ENCODE peak calls at places on chromosome 22, in four cellular contexts. One of them, this sample, is unnamed.

GRCh38 chr22:36327922-36328551 is 59.7 kb downstream of the MYH9 start:
- DNase-seq in adrenal gland: peak; percentile 73
- DNase-seq in A549: no peak
- DNase-seq in heart left ventricle: no peak
- DNase-seq in this sample: peak; percentile 69

GRCh38 chr22:33853200-33854097 is 66.8 kb downstream of the LARGE1 start:
- DNase-seq in A549: peak; percentile 39
- DNase-seq in heart left ventricle: no peak
- DNase-seq in adrenal gland: peak; percentile 89
- DNase-seq in this sample: peak; percentile 67

GRCh38 chr22:38513063-38513462 is 7.0 kb upstream of the DDX17 start:
- DNase-seq in heart left ventricle: no peak
- DNase-seq in adrenal gland: no peak
- DNase-seq in A549: no peak
- DNase-seq in this sample: no peak

GRCh38 chr22:44151661-44152060 is 29.1 kb upstream of the PARVG start:
- DNase-seq in adrenal gland: no peak
- DNase-seq in heart left ventricle: no peak
- DNase-seq in A549: no peak
- DNase-seq in this sample: no peak

GRCh38 chr22:46736705-46737104 is 1.3 kb downstream of the CERK start:
- DNase-seq in heart left ventricle: no peak
- DNase-seq in A549: no peak
- DNase-seq in adrenal gland: no peak
- DNase-seq in this sample: no peak

GRCh38 chr22:43002198-43002577 is 12.8 kb downstream of the PACSIN2 start:
- DNase-seq in adrenal gland: no peak
- DNase-seq in heart left ventricle: no peak
- DNase-seq in A549: no peak
- DNase-seq in this sample: peak; percentile 79

GRCh38 chr22:28137036-28137435 is 218.0 kb upstream of the PITPNB start:
- DNase-seq in A549: no peak
- DNase-seq in heart left ventricle: no peak
- DNase-seq in adrenal gland: no peak
- DNase-seq in this sample: no peak

GRCh38 chr22:46351767-46352166 is 16.3 kb downstream of the TRMU start:
- DNase-seq in heart left ventricle: peak; percentile 55
- DNase-seq in A549: no peak
- DNase-seq in adrenal gland: no peak
- DNase-seq in this sample: no peak

GRCh38 chr22:24230911-24231656 is 13.8 kb downstream of the GGT5 start:
- DNase-seq in heart left ventricle: peak; percentile 76
- DNase-seq in adrenal gland: peak; percentile 41
- DNase-seq in A549: no peak
- DNase-seq in this sample: peak; percentile 36

GRCh38 chr22:36552300-36552699 is 23.3 kb upstream of the EIF3D start:
- DNase-seq in heart left ventricle: no peak
- DNase-seq in adrenal gland: no peak
- DNase-seq in A549: no peak
- DNase-seq in this sample: no peak

GRCh38 chr22:46507451-46508390 is 29.7 kb downstream of the CELSR1 start:
- DNase-seq in adrenal gland: no peak
- DNase-seq in A549: no peak
- DNase-seq in heart left ventricle: no peak
- DNase-seq in this sample: no peak

GRCh38 chr22:36546092-36546804 is 17.3 kb upstream of the EIF3D start:
- DNase-seq in adrenal gland: peak; percentile 48
- DNase-seq in A549: peak; percentile 67
- DNase-seq in heart left ventricle: no peak
- DNase-seq in this sample: peak; percentile 70

GRCh38 chr22:36197065-36197440 is 4.6 kb downstream of the APOL4 start:
- DNase-seq in adrenal gland: peak; percentile 43
- DNase-seq in A549: no peak
- DNase-seq in heart left ventricle: no peak
- DNase-seq in this sample: peak; percentile 58

GRCh38 chr22:23550049-23550650 is 29.9 kb downstream of the IGLL1 start:
- DNase-seq in heart left ventricle: no peak
- DNase-seq in A549: no peak
- DNase-seq in adrenal gland: no peak
- DNase-seq in this sample: no peak

GRCh38 chr22:37808294-37808657 is 542 bp downstream of the GCAT start:
- DNase-seq in A549: no peak
- DNase-seq in adrenal gland: no peak
- DNase-seq in heart left ventricle: no peak
- DNase-seq in this sample: no peak

GRCh38 chr22:42716221-42716620 is 4.4 kb downstream of the A4GALT start:
- DNase-seq in heart left ventricle: no peak
- DNase-seq in adrenal gland: no peak
- DNase-seq in A549: no peak
- DNase-seq in this sample: no peak

GRCh38 chr22:35739076-35739475 is 21.4 kb downstream of the APOL5 start:
- DNase-seq in A549: no peak
- DNase-seq in adrenal gland: no peak
- DNase-seq in heart left ventricle: no peak
- DNase-seq in this sample: no peak

GRCh38 chr22:46537946-46538815 is 761 bp upstream of the CELSR1 start:
- DNase-seq in heart left ventricle: no peak
- DNase-seq in A549: peak; percentile 46
- DNase-seq in adrenal gland: no peak
- DNase-seq in this sample: peak; percentile 45

GRCh38 chr22:43148581-43148980 is 2.8 kb upstream of the TSPO start:
- DNase-seq in adrenal gland: no peak
- DNase-seq in heart left ventricle: peak; percentile 77
- DNase-seq in A549: no peak
- DNase-seq in this sample: no peak

GRCh38 chr22:24683671-24684070 is 80.7 kb downstream of the GGT1 start:
- DNase-seq in heart left ventricle: no peak
- DNase-seq in adrenal gland: no peak
- DNase-seq in A549: no peak
- DNase-seq in this sample: no peak

GRCh38 chr22:33919591-33920501 is at the start of gene LARGE1:
- DNase-seq in adrenal gland: peak; percentile 46
- DNase-seq in A549: peak; percentile 11
- DNase-seq in heart left ventricle: peak; percentile 72
- DNase-seq in this sample: peak; percentile 47

GRCh38 chr22:29370556-29370955 is 17.8 kb downstream of the AP1B1 start:
- DNase-seq in heart left ventricle: no peak
- DNase-seq in adrenal gland: no peak
- DNase-seq in A549: no peak
- DNase-seq in this sample: no peak

GRCh38 chr22:44623771-44624510 is 78.1 kb upstream of the PRR5 start:
- DNase-seq in A549: peak; percentile 30
- DNase-seq in heart left ventricle: no peak
- DNase-seq in adrenal gland: no peak
- DNase-seq in this sample: peak; percentile 61

GRCh38 chr22:25019427-25020184 is 67.1 kb downstream of the KIAA1671 start:
- DNase-seq in adrenal gland: no peak
- DNase-seq in heart left ventricle: no peak
- DNase-seq in A549: no peak
- DNase-seq in this sample: no peak

GRCh38 chr22:37623075-37624016 is 14.7 kb downstream of the GGA1 start:
- DNase-seq in A549: peak; percentile 57
- DNase-seq in heart left ventricle: peak; percentile 84
- DNase-seq in adrenal gland: peak; percentile 68
- DNase-seq in this sample: peak; percentile 78

GRCh38 chr22:22713416-22713815 is 69.0 kb downstream of the GGTLC2 start:
- DNase-seq in adrenal gland: no peak
- DNase-seq in heart left ventricle: no peak
- DNase-seq in A549: no peak
- DNase-seq in this sample: no peak

GRCh38 chr22:40855960-40856512 is 403 bp downstream of the ST13 start:
- DNase-seq in adrenal gland: peak; percentile 39
- DNase-seq in heart left ventricle: no peak
- DNase-seq in A549: no peak
- DNase-seq in this sample: peak; percentile 45

GRCh38 chr22:24763872-24764485 is 10.5 kb downstream of the PIWIL3 start:
- DNase-seq in A549: no peak
- DNase-seq in heart left ventricle: no peak
- DNase-seq in adrenal gland: no peak
- DNase-seq in this sample: no peak

GRCh38 chr22:26464312-26464711 is 19.3 kb downstream of the HPS4 start:
- DNase-seq in adrenal gland: peak; percentile 8
- DNase-seq in A549: no peak
- DNase-seq in heart left ventricle: no peak
- DNase-seq in this sample: peak; percentile 48

GRCh38 chr22:29621761-29622526 is 18.5 kb downstream of the NF2 start:
- DNase-seq in A549: peak; percentile 69
- DNase-seq in adrenal gland: peak; percentile 32
- DNase-seq in heart left ventricle: no peak
- DNase-seq in this sample: peak; percentile 81

GRCh38 chr22:37485006-37485713 is 1.0 kb downstream of the MFNG start:
- DNase-seq in heart left ventricle: no peak
- DNase-seq in adrenal gland: peak; percentile 26
- DNase-seq in A549: no peak
- DNase-seq in this sample: no peak

GRCh38 chr22:29078036-29078868 is 5.4 kb downstream of the KREMEN1 start:
- DNase-seq in adrenal gland: no peak
- DNase-seq in A549: no peak
- DNase-seq in heart left ventricle: no peak
- DNase-seq in this sample: no peak

GRCh38 chr22:17346578-17346977 is 22.7 kb upstream of the CECR2 start:
- DNase-seq in adrenal gland: peak; percentile 37
- DNase-seq in heart left ventricle: no peak
- DNase-seq in A549: no peak
- DNase-seq in this sample: no peak

GRCh38 chr22:22711532-22711913 is 67.1 kb downstream of the GGTLC2 start:
- DNase-seq in adrenal gland: no peak
- DNase-seq in heart left ventricle: no peak
- DNase-seq in A549: no peak
- DNase-seq in this sample: no peak

DNA sequence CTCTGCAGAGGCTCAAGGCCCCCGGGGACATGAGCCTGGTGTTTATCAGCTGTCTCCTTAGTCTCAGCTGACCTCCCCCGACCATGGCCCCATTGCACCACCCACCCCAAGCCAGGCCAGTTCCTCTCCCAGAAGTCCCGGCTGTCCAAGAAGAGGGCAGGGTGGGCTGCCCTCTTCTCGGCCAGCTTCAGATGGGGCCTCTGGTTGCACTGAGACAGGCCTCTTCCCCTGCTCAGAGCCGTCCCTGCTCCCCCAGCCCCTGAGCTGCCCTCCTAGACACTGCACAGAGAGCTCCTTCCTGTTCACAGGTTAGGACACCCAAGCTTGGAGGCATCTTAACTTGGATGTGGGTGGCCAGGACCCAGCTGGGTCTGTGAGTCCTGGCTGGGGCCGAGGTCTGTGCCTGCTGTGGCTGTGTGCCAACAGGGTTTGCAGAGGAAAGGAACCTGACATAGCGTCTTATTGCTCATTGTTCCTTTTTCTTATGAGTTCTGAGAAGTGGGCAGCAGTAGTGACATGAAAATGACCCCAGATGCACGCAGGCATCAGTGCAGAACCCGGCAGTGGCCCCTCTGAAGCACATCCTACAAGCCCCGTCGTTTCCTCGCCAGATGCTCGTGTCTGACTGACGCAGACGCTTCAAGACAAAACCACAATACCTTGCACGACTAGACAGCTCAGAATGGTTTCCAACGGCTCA is 5.5 kb downstream of the TRABD start:
- DNase-seq in adrenal gland: peak; percentile 62
- DNase-seq in A549: no peak
- DNase-seq in heart left ventricle: peak; percentile 69
- DNase-seq in this sample: peak; percentile 54
- H3K4me3 ChIP-seq in adrenal gland: no peak overlapping the region
- H3K4me3 ChIP-seq in A549: peak overlapping the region; percentile 56
- H3K4me3 ChIP-seq in heart left ventricle: peak overlapping the region; percentile 61
- H3K4me3 ChIP-seq in this sample: no peak overlapping the region

GRCh38 chr22:31750365-31751284 is 693 bp upstream of the PRR14L start:
- DNase-seq in heart left ventricle: no peak
- DNase-seq in A549: no peak
- DNase-seq in adrenal gland: no peak
- DNase-seq in this sample: no peak

GRCh38 chr22:31753005-31753633 is 700 bp upstream of the DEPDC5 start:
- DNase-seq in adrenal gland: peak; percentile 59
- DNase-seq in A549: no peak
- DNase-seq in heart left ventricle: peak; percentile 67
- DNase-seq in this sample: peak; percentile 40

GRCh38 chr22:31753634-31754471 is at the start of gene DEPDC5:
- DNase-seq in adrenal gland: peak; percentile 96
- DNase-seq in A549: peak; percentile 69
- DNase-seq in heart left ventricle: peak; percentile 99
- DNase-seq in this sample: peak; percentile 97

GRCh38 chr22:31749636-31750364 is at the start of gene PRR14L:
- DNase-seq in adrenal gland: peak; percentile 98
- DNase-seq in A549: peak; percentile 73
- DNase-seq in heart left ventricle: peak; percentile 99
- DNase-seq in this sample: peak; percentile 97

GRCh38 chr22:31752096-31752847 is 1.5 kb upstream of the DEPDC5 start:
- DNase-seq in adrenal gland: no peak
- DNase-seq in A549: no peak
- DNase-seq in heart left ventricle: no peak
- DNase-seq in this sample: no peak
- H3K4me3 ChIP-seq in adrenal gland: no peak overlapping the region
- H3K4me3 ChIP-seq in A549: no peak overlapping the region
- H3K4me3 ChIP-seq in heart left ventricle: no peak overlapping the region
- H3K4me3 ChIP-seq in this sample: no peak overlapping the region

DNA sequence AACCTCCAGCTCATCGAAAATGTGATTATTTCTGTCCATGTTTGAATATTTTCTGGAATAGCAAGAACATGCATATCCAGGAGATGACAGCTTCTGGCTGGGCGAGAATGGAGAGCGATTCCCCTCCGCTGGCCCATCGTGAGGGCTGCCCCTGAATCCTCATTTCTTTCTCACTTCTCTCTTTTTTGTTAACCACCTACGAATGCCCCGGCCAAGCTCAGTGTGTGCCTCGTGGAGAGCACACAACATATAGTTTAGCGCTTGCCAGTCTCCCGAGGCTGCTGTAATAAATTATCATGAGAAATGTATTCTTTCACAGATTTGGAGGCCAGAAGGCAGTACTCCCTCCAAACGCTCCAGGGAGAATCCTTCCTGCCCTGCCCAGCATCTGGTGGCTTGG is 1305.9 kb downstream of the TBC1D22A start:
- DNase-seq in adrenal gland: no peak
- DNase-seq in A549: no peak
- DNase-seq in heart left ventricle: no peak
- DNase-seq in this sample: no peak
- H3K4me3 ChIP-seq in adrenal gland: no peak overlapping the region
- H3K4me3 ChIP-seq in A549: no peak overlapping the region
- H3K4me3 ChIP-seq in heart left ventricle: no peak overlapping the region
- H3K4me3 ChIP-seq in this sample: no peak overlapping the region

DNA sequence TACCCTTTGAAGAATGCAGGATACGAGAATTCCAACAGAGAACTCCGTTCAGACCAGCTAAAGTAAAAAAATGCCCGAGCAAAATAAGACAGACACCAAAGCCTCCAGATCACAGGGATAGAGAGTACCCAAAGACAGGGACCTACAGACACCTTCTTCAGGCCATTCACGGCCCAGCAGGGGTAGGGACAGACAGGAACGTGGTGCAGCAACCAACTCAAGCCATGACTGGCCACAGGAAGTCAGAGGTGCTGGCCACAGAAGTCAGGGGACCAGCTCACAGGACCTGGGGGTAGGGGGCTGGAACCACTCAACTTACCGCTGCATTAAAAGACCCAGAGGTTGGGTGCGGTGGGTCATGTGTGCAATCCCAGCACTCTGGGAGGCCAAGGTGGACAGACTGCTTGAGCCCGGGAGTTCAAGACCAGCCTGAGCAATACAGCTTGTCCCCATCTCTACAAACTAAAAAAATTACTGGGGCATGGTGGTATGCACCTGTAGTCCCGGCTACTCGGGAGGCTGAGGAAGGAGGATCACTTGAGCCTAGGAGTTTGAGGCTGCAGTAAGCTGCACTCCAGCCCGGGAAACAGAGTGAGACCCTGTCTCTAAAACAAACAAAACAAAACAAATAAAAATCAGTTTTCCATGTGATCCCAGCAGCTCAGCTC is 39.9 kb upstream of the COMT start:
- DNase-seq in A549: no peak
- DNase-seq in adrenal gland: no peak
- DNase-seq in heart left ventricle: no peak
- DNase-seq in this sample: no peak
- H3K4me3 ChIP-seq in A549: no peak overlapping the region
- H3K4me3 ChIP-seq in adrenal gland: no peak overlapping the region
- H3K4me3 ChIP-seq in heart left ventricle: no peak overlapping the region
- H3K4me3 ChIP-seq in this sample: no peak overlapping the region

This sample was measured in cardiac muscle cell.